ENCODE peak calls at places on chromosomes 2 and 18, in four cellular contexts. One of them, this sample, is unnamed.

GRCh38 chr2:180394305-180394704 is 387.2 kb upstream of the CWC22 start:
- DNase-seq in IMR-90: no peak
- DNase-seq in tibial artery: no peak
- DNase-seq in CD8-positive, alpha-beta T cell: no peak
- DNase-seq in this sample: no peak

GRCh38 chr2:9234680-9235387 is 28.2 kb downstream of the ASAP2 start:
- DNase-seq in IMR-90: peak; percentile 95
- DNase-seq in tibial artery: no peak
- DNase-seq in CD8-positive, alpha-beta T cell: no peak
- DNase-seq in this sample: no peak

GRCh38 chr2:198242093-198242492 is 437.7 kb downstream of the PLCL1 start:
- DNase-seq in IMR-90: no peak
- DNase-seq in tibial artery: no peak
- DNase-seq in CD8-positive, alpha-beta T cell: no peak
- DNase-seq in this sample: no peak

GRCh38 chr18:6207119-6207518 is 207.6 kb downstream of the L3MBTL4 start:
- DNase-seq in IMR-90: peak; percentile 19
- DNase-seq in tibial artery: no peak
- DNase-seq in CD8-positive, alpha-beta T cell: no peak
- DNase-seq in this sample: no peak

GRCh38 chr2:127342101-127342500 is 45.7 kb downstream of the MAP3K2 start:
- DNase-seq in IMR-90: peak; percentile 48
- DNase-seq in tibial artery: no peak
- DNase-seq in CD8-positive, alpha-beta T cell: no peak
- DNase-seq in this sample: no peak

GRCh38 chr2:144429396-144430112 is 90.4 kb downstream of the ZEB2 start:
- DNase-seq in IMR-90: no peak
- DNase-seq in tibial artery: no peak
- DNase-seq in CD8-positive, alpha-beta T cell: no peak
- DNase-seq in this sample: no peak

GRCh38 chr18:12580630-12581342 is 77.1 kb downstream of the SPIRE1 start:
- DNase-seq in IMR-90: no peak
- DNase-seq in tibial artery: no peak
- DNase-seq in CD8-positive, alpha-beta T cell: no peak
- DNase-seq in this sample: no peak

GRCh38 chr2:23679044-23679443 is 247.9 kb downstream of the ATAD2B start:
- DNase-seq in IMR-90: no peak
- DNase-seq in tibial artery: no peak
- DNase-seq in CD8-positive, alpha-beta T cell: no peak
- DNase-seq in this sample: no peak

GRCh38 chr18:76328145-76328544 is 166.9 kb downstream of the ZNF516 start:
- DNase-seq in IMR-90: no peak
- DNase-seq in tibial artery: no peak
- DNase-seq in CD8-positive, alpha-beta T cell: no peak
- DNase-seq in this sample: no peak

GRCh38 chr2:231102772-231103171 is 22.1 kb downstream of the HTR2B start:
- DNase-seq in IMR-90: peak; percentile 45
- DNase-seq in tibial artery: no peak
- DNase-seq in CD8-positive, alpha-beta T cell: no peak
- DNase-seq in this sample: no peak

GRCh38 chr18:45664824-45665763 is 49.8 kb downstream of the SLC14A2 start:
- DNase-seq in IMR-90: peak; percentile 68
- DNase-seq in tibial artery: peak; percentile 80
- DNase-seq in CD8-positive, alpha-beta T cell: peak; percentile 70
- DNase-seq in this sample: peak; percentile 64

GRCh38 chr18:73613706-73614340 is 533.8 kb downstream of the FBXO15 start:
- DNase-seq in IMR-90: peak; percentile 31
- DNase-seq in tibial artery: no peak
- DNase-seq in CD8-positive, alpha-beta T cell: no peak
- DNase-seq in this sample: no peak

GRCh38 chr18:45628979-45629958 is 14.0 kb downstream of the SLC14A2 start:
- DNase-seq in IMR-90: peak; percentile 38
- DNase-seq in tibial artery: no peak
- DNase-seq in CD8-positive, alpha-beta T cell: no peak
- DNase-seq in this sample: no peak

GRCh38 chr2:191857406-191857805 is 10.5 kb upstream of the CAVIN2 start:
- DNase-seq in IMR-90: peak; percentile 90
- DNase-seq in tibial artery: no peak
- DNase-seq in CD8-positive, alpha-beta T cell: no peak
- DNase-seq in this sample: no peak

GRCh38 chr2:196555726-196556125 is 83.8 kb upstream of the CCDC150 start:
- DNase-seq in IMR-90: no peak
- DNase-seq in tibial artery: no peak
- DNase-seq in CD8-positive, alpha-beta T cell: no peak
- DNase-seq in this sample: no peak

GRCh38 chr2:203763425-203764272 is 57.2 kb downstream of the CD28 start:
- DNase-seq in IMR-90: no peak
- DNase-seq in tibial artery: no peak
- DNase-seq in CD8-positive, alpha-beta T cell: no peak
- DNase-seq in this sample: no peak

GRCh38 chr2:162106146-162106551 is 32.1 kb upstream of the DPP4 start:
- DNase-seq in IMR-90: peak; percentile 25
- DNase-seq in tibial artery: no peak
- DNase-seq in CD8-positive, alpha-beta T cell: no peak
- DNase-seq in this sample: no peak

GRCh38 chr2:205435970-205436369 is 246.3 kb upstream of the NRP2 start:
- DNase-seq in IMR-90: peak; percentile 35
- DNase-seq in tibial artery: no peak
- DNase-seq in CD8-positive, alpha-beta T cell: no peak
- DNase-seq in this sample: no peak

GRCh38 chr18:36295214-36295613 is 2.3 kb upstream of the FHOD3 start:
- DNase-seq in IMR-90: no peak
- DNase-seq in tibial artery: no peak
- DNase-seq in CD8-positive, alpha-beta T cell: no peak
- DNase-seq in this sample: no peak

GRCh38 chr18:37355772-37356171 is 209.8 kb downstream of the CELF4 start:
- DNase-seq in IMR-90: no peak
- DNase-seq in tibial artery: no peak
- DNase-seq in CD8-positive, alpha-beta T cell: no peak
- DNase-seq in this sample: no peak

GRCh38 chr2:147051814-147052213 is 793.0 kb upstream of the ACVR2A start:
- DNase-seq in IMR-90: no peak
- DNase-seq in tibial artery: no peak
- DNase-seq in CD8-positive, alpha-beta T cell: no peak
- DNase-seq in this sample: no peak

DNA sequence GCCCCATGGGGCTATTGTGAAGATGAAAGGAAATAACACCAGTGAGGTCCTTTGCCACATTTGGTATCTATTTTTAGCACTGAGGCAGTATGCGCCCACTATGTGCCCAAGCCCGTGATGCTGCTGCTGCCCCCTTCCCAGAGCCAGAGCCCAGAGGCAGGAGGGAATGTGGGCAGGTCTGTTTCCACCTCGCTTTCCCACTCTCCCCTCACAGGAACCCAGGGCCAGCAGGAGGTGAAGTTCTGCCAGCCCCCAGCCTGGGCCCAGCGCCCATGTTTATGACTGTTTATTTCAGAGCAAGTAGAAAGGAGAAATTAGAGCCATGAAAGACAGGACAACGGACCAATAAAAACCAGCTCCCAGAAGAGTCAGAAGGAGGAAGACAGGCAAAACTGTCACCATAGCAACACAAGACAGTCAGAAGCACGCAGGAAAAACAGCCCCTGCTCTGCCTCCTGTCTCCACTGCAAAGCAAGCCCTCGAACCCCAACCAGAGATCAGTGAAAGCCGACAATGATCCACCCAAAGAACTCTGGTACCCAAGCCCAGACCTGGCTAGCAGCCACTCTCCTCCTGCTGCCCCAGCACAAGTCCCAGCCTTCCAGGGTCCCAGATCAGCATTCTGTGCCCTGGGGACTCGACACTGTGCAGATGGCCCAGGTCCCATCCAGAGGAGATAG is 1.4 kb downstream of the CYRIA start:
- DNase-seq in IMR-90: peak; percentile 92
- DNase-seq in tibial artery: peak; percentile 48
- DNase-seq in CD8-positive, alpha-beta T cell: no peak
- DNase-seq in this sample: peak; percentile 60
- H3K4me3 ChIP-seq in IMR-90: peak overlapping the region; percentile 4
- H3K4me3 ChIP-seq in tibial artery: peak overlapping the region; percentile 56
- H3K4me3 ChIP-seq in CD8-positive, alpha-beta T cell: no peak overlapping the region
- H3K4me3 ChIP-seq in this sample: no peak overlapping the region

GRCh38 chr18:8400193-8400752 is 209.0 kb upstream of the RAB12 start:
- DNase-seq in IMR-90: no peak
- DNase-seq in tibial artery: no peak
- DNase-seq in CD8-positive, alpha-beta T cell: no peak
- DNase-seq in this sample: no peak
- H3K9me3 ChIP-seq in IMR-90: no peaks in the 10 kb centered on the region
- H3K9me3 ChIP-seq in tibial artery: no peaks in the 10 kb centered on the region
- H3K9me3 ChIP-seq in CD8-positive, alpha-beta T cell: no peaks in the 10 kb centered on the region
- H3K9me3 ChIP-seq in this sample: no peaks in the 10 kb centered on the region

DNA sequence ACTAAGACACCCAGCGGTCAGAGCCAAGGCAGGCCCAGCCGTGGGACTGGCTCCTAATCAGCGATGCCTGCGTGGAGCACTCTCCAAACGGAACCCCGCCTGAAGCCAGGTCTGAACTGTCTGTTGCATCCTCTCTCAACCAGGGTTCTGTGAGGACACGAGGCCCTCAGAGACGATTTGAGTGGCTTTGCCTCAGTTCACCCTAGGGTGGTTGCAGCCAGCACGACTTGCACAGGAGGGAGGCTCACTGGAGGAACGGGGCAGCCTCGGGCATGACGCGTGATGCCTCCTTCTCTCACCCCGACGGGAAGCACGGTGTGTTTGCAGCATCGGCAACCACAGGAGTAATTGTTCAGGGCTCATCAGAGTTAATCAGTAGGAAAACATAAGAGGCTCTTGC is 336.4 kb downstream of the EIPR1 start:
- DNase-seq in IMR-90: no peak
- DNase-seq in tibial artery: no peak
- DNase-seq in CD8-positive, alpha-beta T cell: no peak
- DNase-seq in this sample: no peak
- H3K4me3 ChIP-seq in IMR-90: no peak overlapping the region
- H3K4me3 ChIP-seq in tibial artery: no peak overlapping the region
- H3K4me3 ChIP-seq in CD8-positive, alpha-beta T cell: no peak overlapping the region
- H3K4me3 ChIP-seq in this sample: no peak overlapping the region

GRCh38 chr2:31694444-31694843 is 113.7 kb upstream of the SRD5A2 start:
- DNase-seq in IMR-90: peak; percentile 8
- DNase-seq in tibial artery: no peak
- DNase-seq in CD8-positive, alpha-beta T cell: no peak
- DNase-seq in this sample: no peak
- H3K9me3 ChIP-seq in IMR-90: peaks cover 16% of the 10 kb centered on the region
- H3K9me3 ChIP-seq in tibial artery: peaks cover 62% of the 10 kb centered on the region
- H3K9me3 ChIP-seq in CD8-positive, alpha-beta T cell: peaks cover 24% of the 10 kb centered on the region
- H3K9me3 ChIP-seq in this sample: peaks cover 26% of the 10 kb centered on the region

DNA sequence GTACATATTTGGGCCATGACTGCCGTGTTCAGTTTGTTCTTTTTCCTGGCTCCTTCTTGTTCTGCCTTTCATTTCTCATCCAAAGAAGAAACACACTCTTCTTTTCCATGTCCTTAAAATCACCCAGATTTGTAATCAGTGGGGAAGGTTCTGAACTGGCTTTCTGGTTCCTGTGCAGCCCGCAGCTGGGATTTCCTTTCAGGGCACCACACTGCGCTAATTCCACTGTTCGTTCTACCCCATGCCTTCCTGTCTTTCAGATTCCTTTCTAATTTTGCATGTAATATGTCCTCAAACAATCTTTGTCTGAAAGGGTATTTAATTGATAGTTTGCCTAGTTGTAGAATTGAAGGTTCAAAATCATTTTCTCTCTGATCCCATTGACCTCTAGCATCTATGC is 94.1 kb downstream of the HS1BP3 start:
- DNase-seq in IMR-90: no peak
- DNase-seq in tibial artery: no peak
- DNase-seq in CD8-positive, alpha-beta T cell: no peak
- DNase-seq in this sample: no peak
- H3K4me3 ChIP-seq in IMR-90: no peak overlapping the region
- H3K4me3 ChIP-seq in tibial artery: no peak overlapping the region
- H3K4me3 ChIP-seq in CD8-positive, alpha-beta T cell: no peak overlapping the region
- H3K4me3 ChIP-seq in this sample: no peak overlapping the region

GRCh38 chr2:121682396-121683298 is 33.4 kb upstream of the CLASP1 start:
- DNase-seq in IMR-90: no peak
- DNase-seq in tibial artery: no peak
- DNase-seq in CD8-positive, alpha-beta T cell: no peak
- DNase-seq in this sample: no peak
- H3K9me3 ChIP-seq in IMR-90: peaks cover 20% of the 10 kb centered on the region
- H3K9me3 ChIP-seq in tibial artery: peaks cover 33% of the 10 kb centered on the region
- H3K9me3 ChIP-seq in CD8-positive, alpha-beta T cell: peaks cover 12% of the 10 kb centered on the region
- H3K9me3 ChIP-seq in this sample: peaks cover 12% of the 10 kb centered on the region

DNA sequence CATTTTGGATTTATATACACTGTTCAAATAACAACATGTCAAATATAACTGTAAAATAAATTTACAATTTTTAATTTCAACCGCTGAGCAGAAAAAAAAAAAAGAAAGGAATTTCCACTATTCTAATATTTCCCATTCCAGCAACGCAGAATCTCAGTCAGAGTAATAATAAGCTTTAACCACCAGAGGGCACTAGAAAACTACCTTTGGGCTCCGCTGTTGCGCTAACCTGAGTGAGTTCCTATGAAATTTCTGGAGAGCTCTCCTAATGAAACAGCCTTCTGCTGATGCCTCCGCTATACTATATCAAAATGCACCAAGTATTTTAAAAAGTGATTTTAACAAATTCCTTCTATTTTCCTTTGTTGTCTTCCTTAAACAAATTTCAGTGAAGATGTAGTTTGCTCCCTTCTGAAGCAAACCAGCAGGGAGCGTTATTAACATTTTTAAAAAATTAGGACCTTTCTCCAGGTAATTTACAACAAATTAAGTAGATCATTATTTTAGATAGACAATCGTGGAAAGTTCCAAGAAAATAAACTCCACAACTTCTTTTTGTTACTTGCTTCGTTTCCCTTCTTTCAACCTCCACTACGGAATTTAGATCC is 23.0 kb downstream of the ERMN start:
- DNase-seq in IMR-90: peak; percentile 44
- DNase-seq in tibial artery: no peak
- DNase-seq in CD8-positive, alpha-beta T cell: peak; percentile 18
- DNase-seq in this sample: no peak
- H3K4me3 ChIP-seq in IMR-90: no peak overlapping the region
- H3K4me3 ChIP-seq in tibial artery: no peak overlapping the region
- H3K4me3 ChIP-seq in CD8-positive, alpha-beta T cell: no peak overlapping the region
- H3K4me3 ChIP-seq in this sample: no peak overlapping the region

GRCh38 chr2:95149397-95149984 is 10.2 kb downstream of the ZNF514 start:
- DNase-seq in IMR-90: no peak
- DNase-seq in tibial artery: no peak
- DNase-seq in CD8-positive, alpha-beta T cell: no peak
- DNase-seq in this sample: no peak
- H3K9me3 ChIP-seq in IMR-90: peaks cover 85% of the 10 kb centered on the region
- H3K9me3 ChIP-seq in tibial artery: peaks cover 67% of the 10 kb centered on the region
- H3K9me3 ChIP-seq in CD8-positive, alpha-beta T cell: peaks cover 70% of the 10 kb centered on the region
- H3K9me3 ChIP-seq in this sample: peaks cover 46% of the 10 kb centered on the region

DNA sequence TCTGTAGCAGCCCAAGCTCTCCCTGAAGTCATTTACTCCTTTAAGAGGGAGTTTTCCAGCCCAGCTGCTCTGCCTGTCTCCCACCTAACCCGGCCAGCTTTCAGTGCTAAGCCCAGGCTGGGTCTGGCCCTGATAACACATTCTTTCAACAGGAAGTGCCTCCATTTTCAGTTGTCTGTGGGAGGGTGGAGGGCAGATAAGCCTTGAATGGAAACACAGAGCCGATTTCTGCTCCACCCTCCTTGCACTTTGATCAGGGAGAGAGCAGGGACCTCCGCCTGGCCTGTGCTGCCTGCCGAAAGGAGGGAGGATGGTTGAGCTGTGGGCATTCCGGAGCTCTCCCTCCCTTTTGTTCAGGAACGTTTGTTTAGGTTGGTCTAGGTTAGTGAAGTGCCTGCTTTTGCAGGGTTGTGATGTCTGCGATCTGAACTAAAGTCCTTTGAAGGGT is 24.8 kb downstream of the GATA6 start:
- DNase-seq in IMR-90: no peak
- DNase-seq in tibial artery: no peak
- DNase-seq in CD8-positive, alpha-beta T cell: no peak
- DNase-seq in this sample: no peak
- H3K4me3 ChIP-seq in IMR-90: no peak overlapping the region
- H3K4me3 ChIP-seq in tibial artery: peak overlapping the region; percentile 1
- H3K4me3 ChIP-seq in CD8-positive, alpha-beta T cell: no peak overlapping the region
- H3K4me3 ChIP-seq in this sample: no peak overlapping the region